ENCODE peak calls at places on chromosomes 2 and 18, in four cellular contexts. J is omental fat pad, C is NCI-H1417, W is activated gamma-delta T cell treated with Interleukin-2 at 50 U/mL for 16 hours. H is an unnamed sample.

GRCh38 chr2:240420206-240420899 is 15.1 kb upstream of the GPC1 start:
- DNase-seq in J (peak), C (no peak), W (peak), H (peak)

GRCh38 chr2:190961918-190962487 is 52.0 kb downstream of the STAT1 start:
- DNase-seq in J (no peak), C (no peak), W (no peak), H (no peak)

GRCh38 chr2:241157841-241158545 is 7.7 kb downstream of the PPP1R7 start:
- DNase-seq in J (no peak), C (no peak), W (no peak), H (no peak)

GRCh38 chr2:46504685-46505559 is 25.6 kb downstream of the TMEM247 start:
- DNase-seq in J (no peak), C (no peak), W (no peak), H (no peak)

GRCh38 chr2:216596234-216596985 is 36.8 kb upstream of the IGFBP2 start:
- DNase-seq in J (no peak), C (peak), W (no peak), H (peak)

GRCh38 chr2:234305846-234306245 is 191.0 kb downstream of the ARL4C start:
- DNase-seq in J (no peak), C (no peak), W (no peak), H (no peak)

GRCh38 chr2:9693138-9693520 is 62.3 kb upstream of the YWHAQ start:
- DNase-seq in J (peak), C (no peak), W (no peak), H (peak)

GRCh38 chr2:240396623-240397541 is 38.6 kb upstream of the GPC1 start:
- DNase-seq in J (no peak), C (no peak), W (no peak), H (peak)

GRCh38 chr2:203683932-203684556 is 22.4 kb upstream of the CD28 start:
- DNase-seq in J (no peak), C (no peak), W (no peak), H (no peak)

GRCh38 chr2:112622528-112622849 is 23.2 kb upstream of the SLC20A1 start:
- DNase-seq in J (no peak), C (no peak), W (no peak), H (peak)

GRCh38 chr18:75071484-75071785 is 137.5 kb downstream of the PTGR3 start:
- DNase-seq in J (no peak), C (no peak), W (no peak), H (no peak)

GRCh38 chr2:181309576-181309975 is 147.6 kb upstream of the ITGA4 start:
- DNase-seq in J (no peak), C (no peak), W (no peak), H (no peak)

GRCh38 chr2:239113164-239113563 is 265.3 kb downstream of the TWIST2 start:
- DNase-seq in J (no peak), C (peak), W (no peak), H (no peak)

GRCh38 chr18:22563098-22563707 is 145.5 kb upstream of the CTAGE1 start:
- DNase-seq in J (no peak), C (peak), W (peak), H (no peak)

GRCh38 chr2:288743-289361 is 961 bp upstream of the ALKAL2 start:
- DNase-seq in J (no peak), C (peak), W (no peak), H (no peak)

GRCh38 chr18:48319796-48320638 is 89.2 kb downstream of the ZBTB7C start:
- DNase-seq in J (no peak), C (peak), W (no peak), H (no peak)

GRCh38 chr18:59971871-59972270 is 72.1 kb downstream of the PMAIP1 start:
- DNase-seq in J (no peak), C (no peak), W (no peak), H (no peak)

GRCh38 chr18:22914633-22915032 is 18.5 kb upstream of the RBBP8 start:
- DNase-seq in J (no peak), C (peak), W (no peak), H (no peak)

GRCh38 chr2:37635359-37636208 is 35.9 kb downstream of the CDC42EP3 start:
- DNase-seq in J (no peak), C (no peak), W (peak), H (peak)

GRCh38 chr18:73461780-73462059 is 593.9 kb upstream of the NETO1 start:
- DNase-seq in J (no peak), C (no peak), W (no peak), H (no peak)

GRCh38 chr2:159065891-159066290 is 97.5 kb downstream of the TANC1 start:
- DNase-seq in J (no peak), C (no peak), W (no peak), H (no peak)

GRCh38 chr2:60309326-60309725 is 244.1 kb downstream of the BCL11A start:
- DNase-seq in J (no peak), C (no peak), W (no peak), H (no peak)

GRCh38 chr2:47227532-47228166 is 72.5 kb upstream of the STPG4 start:
- DNase-seq in J (no peak), C (peak), W (no peak), H (no peak)

GRCh38 chr2:143399679-143400078 is 270.5 kb downstream of the ARHGAP15 start:
- DNase-seq in J (no peak), C (peak), W (no peak), H (no peak)

GRCh38 chr2:208373460-208374089 is 33.0 kb upstream of the PTH2R start:
- DNase-seq in J (no peak), C (peak), W (peak), H (peak)

H was measured in lower leg skin.